ENCODE peak calls at places on chromosome 6, in nine cellular contexts. S, E, H, N, T, A, M, V and P are unnamed samples.

GRCh38 chr6:41071501-41071922 is 644 bp downstream of the OARD1 start:
- DNase-seq in T (no peak), S (no peak), E (no peak), M (no peak), V (peak; percentile 78), A (no peak), N (no peak), H (peak; percentile 76), P (no peak)

GRCh38 chr6:22271044-22271443 is 25.8 kb downstream of the PRL start:
- DNase-seq in N (no peak), S (no peak), A (no peak), E (no peak), H (peak; percentile 23), T (no peak), M (no peak), V (no peak), P (no peak)

GRCh38 chr6:57021086-57021720 is 25.3 kb upstream of the KIAA1586 start:
- DNase-seq in M (no peak), S (no peak), N (no peak), V (no peak), T (peak; percentile 33), A (peak; percentile 66), H (peak; percentile 64), E (peak; percentile 59), P (peak; percentile 74)

GRCh38 chr6:23176883-23177282 is 607.5 kb downstream of the HDGFL1 start:
- DNase-seq in E (no peak), N (no peak), A (no peak), S (no peak), H (no peak), T (no peak), V (no peak), M (no peak), P (no peak)

GRCh38 chr6:84415068-84415467 is 187.6 kb upstream of the CEP162 start:
- DNase-seq in V (no peak), M (no peak), A (no peak), N (no peak), T (no peak), E (no peak), H (no peak), S (no peak), P (no peak)

GRCh38 chr6:153947817-153948447 is 91.1 kb upstream of the OPRM1 start:
- DNase-seq in E (peak; percentile 4), T (no peak), V (no peak), S (no peak), N (no peak), H (no peak), M (peak; percentile 7), A (peak; percentile 30), P (no peak)

GRCh38 chr6:118377711-118378414 is 170.2 kb upstream of the PLN start:
- DNase-seq in S (no peak), T (no peak), A (no peak), M (no peak), E (no peak), N (peak; percentile 69), H (no peak), V (no peak), P (no peak)

GRCh38 chr6:112199001-112199403 is 55.4 kb downstream of the LAMA4 start:
- DNase-seq in E (no peak), S (no peak), N (no peak), H (no peak), V (no peak), T (no peak), M (no peak), A (no peak), P (no peak)

GRCh38 chr6:71224011-71224410 is 64.6 kb upstream of the OGFRL1 start:
- DNase-seq in S (no peak), E (no peak), V (no peak), H (no peak), A (peak; percentile 8), T (peak; percentile 6), M (no peak), N (no peak), P (no peak)

GRCh38 chr6:133240511-133241087 is 558 bp upstream of the EYA4 start:
- DNase-seq in V (no peak), A (no peak), T (peak; percentile 4), S (no peak), H (peak; percentile 75), E (no peak), N (peak; percentile 35), M (no peak), P (no peak)
- H3K4me3 ChIP-seq in V (no peak overlapping the region), A (no peak overlapping the region), T (peak overlapping the region; percentile 62), S (peak overlapping the region; percentile 12), H (peak overlapping the region; percentile 77), E (no peak overlapping the region), N (peak overlapping the region; percentile 76), M (no peak overlapping the region), P (no peak overlapping the region)

DNA sequence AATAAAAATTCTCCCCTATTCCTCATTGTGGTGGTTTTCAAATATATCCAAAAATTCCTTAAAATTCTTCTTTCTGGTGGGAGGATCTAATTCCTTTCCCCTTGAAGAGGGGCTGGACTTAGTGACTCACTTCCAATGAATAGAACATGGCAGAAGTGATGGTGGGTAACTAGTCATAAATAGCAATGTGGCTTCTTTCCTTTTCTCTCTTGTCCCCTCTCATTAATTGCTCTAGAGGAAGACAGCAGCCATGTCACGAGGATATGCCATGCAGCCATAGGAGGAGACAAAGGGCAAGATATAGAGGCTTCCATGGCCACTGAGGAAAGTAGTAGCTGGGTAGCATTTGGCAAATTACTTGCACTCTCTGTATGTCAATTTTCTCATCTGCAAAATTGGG is 5.9 kb downstream of the VNN2 start:
- DNase-seq in E (no peak), M (no peak), A (no peak), V (no peak), N (no peak), H (no peak), S (no peak), T (no peak), P (no peak)
- TF ChIP-seq CTCF in E (no peak), M (no peak), A (no peak), V (no peak), N (no peak), H (no peak), S (no peak), T (no peak), P (no peak)

GRCh38 chr6:13015379-13015681 is 298.8 kb downstream of the PHACTR1 start:
- DNase-seq in T (no peak), E (no peak), S (no peak), M (no peak), H (no peak), N (no peak), V (no peak), A (no peak), P (no peak)
- H3K4me3 ChIP-seq in T (no peak overlapping the region), E (no peak overlapping the region), S (no peak overlapping the region), M (no peak overlapping the region), H (no peak overlapping the region), N (peak overlapping the region; percentile 83), V (no peak overlapping the region), A (no peak overlapping the region), P (no peak overlapping the region)

DNA sequence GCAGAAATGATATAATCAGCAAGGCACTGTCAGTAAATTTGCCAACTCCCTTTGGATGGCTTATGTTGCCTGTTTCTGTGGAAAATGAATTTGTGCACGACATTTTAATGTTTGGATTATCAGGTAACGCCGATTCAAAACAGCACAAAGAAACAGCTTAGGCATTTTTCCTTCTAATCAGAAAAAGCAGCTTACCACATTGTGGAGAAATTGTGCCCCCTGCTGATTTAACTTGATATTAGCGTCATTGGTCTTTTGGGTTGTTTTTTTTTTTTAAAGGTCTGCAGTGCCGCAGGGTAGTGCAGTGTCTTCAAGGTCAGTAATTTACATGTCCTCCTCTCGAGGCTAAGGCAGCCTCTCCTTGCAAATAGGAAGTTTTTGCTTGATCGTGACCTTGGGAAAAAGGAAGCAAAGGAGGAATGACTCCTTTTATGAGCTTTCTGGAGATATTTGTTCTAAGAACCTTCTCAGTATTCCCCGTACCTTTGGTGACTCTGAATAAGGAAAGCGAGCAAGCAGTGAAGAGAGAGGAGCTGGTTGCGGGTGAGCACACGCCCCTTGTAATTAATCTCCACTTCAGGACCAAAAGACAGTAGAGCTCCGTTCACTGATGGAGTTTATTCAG is 79.1 kb downstream of the ELOVL4 start:
- DNase-seq in H (peak; percentile 62), T (peak; percentile 41), N (no peak), S (no peak), A (peak; percentile 75), M (peak; percentile 59), E (peak; percentile 65), V (no peak), P (peak; percentile 81)
- TF ChIP-seq CTCF in H (peak; percentile 83), T (peak; percentile 78), N (peak; percentile 59), S (peak; percentile 33), A (peak; percentile 77), M (peak; percentile 60), E (peak; percentile 78), V (no peak), P (peak; percentile 69)

GRCh38 chr6:125365230-125365629 is 63.5 kb upstream of the HDDC2 start:
- DNase-seq in E (no peak), N (no peak), V (no peak), H (no peak), T (no peak), A (no peak), M (no peak), S (no peak), P (peak; percentile 31)

GRCh38 chr6:125363360-125364121 is 61.8 kb upstream of the HDDC2 start:
- DNase-seq in M (no peak), H (peak; percentile 17), V (no peak), N (peak; percentile 79), A (peak; percentile 62), E (peak; percentile 3), T (peak; percentile 47), S (peak; percentile 58), P (peak; percentile 58)

GRCh38 chr6:125361868-125362267 is 60.1 kb upstream of the HDDC2 start:
- DNase-seq in H (no peak), T (no peak), N (no peak), A (no peak), S (no peak), M (no peak), E (no peak), V (no peak), P (no peak)

GRCh38 chr6:125358898-125359297 is 57.1 kb upstream of the HDDC2 start:
- DNase-seq in A (no peak), M (no peak), H (no peak), N (no peak), S (no peak), V (no peak), E (no peak), T (no peak), P (no peak)

DNA sequence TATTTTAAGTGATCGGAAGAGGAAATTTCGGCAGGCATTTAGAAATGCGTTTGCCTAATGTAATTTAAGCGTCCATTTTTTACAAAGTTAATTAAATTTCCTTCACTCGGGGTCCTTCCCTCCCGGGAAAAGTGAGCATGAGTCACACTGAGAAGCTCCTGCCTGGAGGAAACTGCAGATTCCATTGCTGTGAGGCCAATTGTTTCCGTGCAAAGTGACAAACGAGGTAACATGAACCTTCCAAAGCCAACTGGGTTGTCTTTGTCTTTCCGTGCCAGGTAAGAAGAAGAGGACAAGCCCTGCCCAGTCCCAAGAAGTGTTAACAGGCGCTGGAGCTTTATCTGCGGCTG is 61.2 kb upstream of the HDDC2 start:
- DNase-seq in V (no peak), T (peak; percentile 60), N (no peak), S (no peak), M (no peak), H (peak; percentile 42), E (peak; percentile 21), A (peak; percentile 42), P (peak; percentile 56)
- H3K4me3 ChIP-seq in V (peak overlapping the region; percentile 22), T (peak overlapping the region; percentile 68), N (peak overlapping the region; percentile 66), S (peak overlapping the region; percentile 33), M (no peak overlapping the region), H (peak overlapping the region; percentile 22), E (peak overlapping the region; percentile 46), A (peak overlapping the region; percentile 37), P (peak overlapping the region; percentile 59)